ENCODE peak calls at places on chromosomes 16 and 17, in nine cellular contexts. B, K, V, N, S, J, G, O and T are unnamed samples.
A peak's percentile ranks its signal among the peaks of the same experiment; 100 is the strongest.

GRCh38 chr17:83174859-83175550 is 95.6 kb downstream of the METRNL start:
- DNase-seq in B (no peak), N (no peak), S (no peak), V (no peak), O (no peak), G (no peak), K (no peak), J (peak; percentile 2), T (no peak)

GRCh38 chr17:66275651-66276050 is 26.8 kb upstream of the PRKCA start:
- DNase-seq in S (peak; percentile 80), J (no peak), B (peak; percentile 81), K (peak; percentile 59), N (no peak), G (peak; percentile 72), O (peak; percentile 85), V (peak; percentile 99), T (peak; percentile 90)

GRCh38 chr16:28977703-28978641 is 3.4 kb downstream of the SPNS1 start:
- DNase-seq in K (no peak), V (no peak), J (no peak), S (no peak), G (no peak), N (no peak), B (no peak), O (no peak), T (no peak)

GRCh38 chr17:63991611-63992010 is 6.5 kb upstream of the PRR29 start:
- DNase-seq in G (no peak), N (no peak), S (no peak), B (no peak), V (no peak), K (no peak), O (no peak), J (no peak), T (no peak)

GRCh38 chr17:49022391-49022941 is 25.3 kb downstream of the IGF2BP1 start:
- DNase-seq in N (no peak), G (no peak), O (peak; percentile 88), K (peak; percentile 77), B (peak; percentile 79), V (peak; percentile 90), S (no peak), J (no peak), T (peak; percentile 68)

GRCh38 chr16:12611006-12611477 is 192.6 kb downstream of the CPPED1 start:
- DNase-seq in V (no peak), S (no peak), B (no peak), G (no peak), O (no peak), N (no peak), K (no peak), J (no peak), T (peak; percentile 66)

GRCh38 chr17:10614536-10615155 is 42.5 kb downstream of the MYH3 start:
- DNase-seq in O (peak; percentile 33), K (peak; percentile 76), J (peak; percentile 44), B (peak; percentile 56), S (peak; percentile 28), N (no peak), V (peak; percentile 74), G (no peak), T (peak; percentile 46)

GRCh38 chr17:61399131-61400057 is at the start of gene TBX2:
- DNase-seq in J (no peak), K (peak; percentile 91), O (no peak), B (peak; percentile 98), V (peak; percentile 93), S (peak; percentile 84), G (peak; percentile 63), N (no peak), T (peak; percentile 75)